ENCODE peak calls at places on chromosomes 6 and 20, in four cellular contexts. I is fibroblast of mammary gland, L is sciatic nerve, A is EL. S is an unnamed sample.

GRCh38 chr6:91600561-91600960 is 1013.7 kb upstream of the MAP3K7 start:
- DNase-seq in I (no peak), L (no peak), A (no peak), S (no peak)

GRCh38 chr6:57242505-57242904 is 20.4 kb upstream of the RAB23 start:
- DNase-seq in A (peak), L (no peak), I (peak), S (no peak)

GRCh38 chr6:148711833-148712653 is 34.8 kb upstream of the UST start:
- DNase-seq in L (no peak), A (peak), I (peak), S (no peak)

GRCh38 chr6:41439524-41440418 is 104.4 kb downstream of the NCR2 start:
- DNase-seq in I (no peak), A (no peak), L (no peak), S (no peak)

GRCh38 chr6:148818939-148819575 is 72.2 kb downstream of the UST start:
- DNase-seq in I (peak), L (no peak), A (peak), S (no peak)

GRCh38 chr20:4153661-4154238 is 138.4 kb upstream of the RNF24 start:
- DNase-seq in A (no peak), L (no peak), I (no peak), S (no peak)

GRCh38 chr6:136609878-136610706 is 59.9 kb upstream of the MAP7 start:
- DNase-seq in A (peak), L (no peak), I (peak), S (no peak)

GRCh38 chr20:44465001-44465560 is 10.6 kb upstream of the TTPAL start:
- DNase-seq in A (no peak), I (no peak), L (no peak), S (no peak)

GRCh38 chr6:5214570-5215052 is 46.1 kb downstream of the LYRM4 start:
- DNase-seq in A (peak), I (peak), L (no peak), S (no peak)

GRCh38 chr20:57760698-57761412 is 51.0 kb upstream of the PMEPA1 start:
- DNase-seq in I (no peak), A (no peak), L (peak), S (no peak)

GRCh38 chr6:145836170-145836569 is 21.6 kb upstream of the FBXO30 start:
- DNase-seq in L (no peak), I (peak), A (peak), S (no peak)

GRCh38 chr6:157648561-157648960 is 174.5 kb upstream of the SNX9 start:
- DNase-seq in I (no peak), L (no peak), A (peak), S (no peak)

GRCh38 chr6:5308066-5308465 is 46.8 kb downstream of the FARS2 start:
- DNase-seq in A (peak), L (no peak), I (peak), S (no peak)

GRCh38 chr20:41133709-41134361 is 3.5 kb upstream of the PLCG1 start:
- DNase-seq in L (no peak), I (peak), A (no peak), S (no peak)

GRCh38 chr6:14621518-14621917 is 503.9 kb downstream of the CD83 start:
- DNase-seq in A (no peak), I (peak), L (no peak), S (no peak)

GRCh38 chr6:2738373-2738979 is 12.2 kb downstream of the MYLK4 start:
- DNase-seq in L (no peak), A (peak), I (peak), S (no peak)

GRCh38 chr20:32965581-32966373 is 38.5 kb downstream of the SUN5 start:
- DNase-seq in A (no peak), I (no peak), L (no peak), S (no peak)

GRCh38 chr6:169243154-169243553 is 10.5 kb downstream of the THBS2 start:
- DNase-seq in L (no peak), I (no peak), A (no peak), S (peak)

GRCh38 chr6:122838060-122838780 is 49.2 kb downstream of the SMPDL3A start:
- DNase-seq in I (peak), L (no peak), A (no peak), S (no peak)

GRCh38 chr20:878511-879307 is 37.4 kb downstream of the ANGPT4 start:
- DNase-seq in I (peak), A (no peak), L (no peak), S (no peak)

GRCh38 chr20:45704969-45705637 is at the start of gene WFDC10B:
- DNase-seq in A (no peak), L (no peak), I (peak), S (no peak)

GRCh38 chr20:35166242-35166830 is 5.5 kb upstream of the PROCR start:
- DNase-seq in I (no peak), L (no peak), A (no peak), S (no peak)

GRCh38 chr20:62733891-62734290 is 25.3 kb downstream of the NTSR1 start:
- DNase-seq in A (no peak), I (no peak), L (peak), S (no peak)

GRCh38 chr20:53751394-53752368 is 158.0 kb upstream of the ZNF217 start:
- DNase-seq in L (no peak), I (no peak), A (peak), S (no peak)

GRCh38 chr6:51398064-51398740 is 579.5 kb downstream of the TFAP2B start:
- DNase-seq in L (no peak), I (no peak), A (no peak), S (no peak)

GRCh38 chr6:408599-409102 is 17.1 kb downstream of the IRF4 start:
- DNase-seq in I (peak), A (peak), L (no peak), S (no peak)

GRCh38 chr6:90107721-90108364 is 188.8 kb downstream of the BACH2 start:
- DNase-seq in I (no peak), L (no peak), A (no peak), S (no peak)

GRCh38 chr6:93787841-93788240 is 368.5 kb upstream of the EPHA7 start:
- DNase-seq in I (peak), L (no peak), A (no peak), S (no peak)

GRCh38 chr6:142014515-142014914 is 118.2 kb upstream of the GJE1 start:
- DNase-seq in I (peak), A (peak), L (no peak), S (no peak)

GRCh38 chr6:43020847-43021246 is 576 bp upstream of the RRP36 start:
- DNase-seq in I (no peak), A (peak), L (no peak), S (no peak)

GRCh38 chr6:2748183-2748582 is 2.5 kb downstream of the MYLK4 start:
- DNase-seq in I (no peak), A (no peak), L (no peak), S (no peak)

GRCh38 chr6:57074383-57074782 is 15.6 kb upstream of the ZNF451 start:
- DNase-seq in I (no peak), L (no peak), A (no peak), S (no peak)

GRCh38 chr20:49656304-49656703 is 57.4 kb downstream of the B4GALT5 start:
- DNase-seq in A (no peak), L (no peak), I (peak), S (no peak)

GRCh38 chr6:170584181-170584953 is at the start of gene PDCD2:
- DNase-seq in L (peak), I (peak), A (peak), S (peak)

GRCh38 chr6:24919404-24919892 is 16.3 kb downstream of the RIPOR2 start:
- DNase-seq in A (no peak), I (no peak), L (no peak), S (no peak)

GRCh38 chr6:116631379-116631990 is 15.2 kb downstream of the RSPH4A start:
- DNase-seq in L (no peak), I (no peak), A (no peak), S (no peak)

GRCh38 chr6:111941686-111942330 is 68.6 kb upstream of the FYN start:
- DNase-seq in L (no peak), A (no peak), I (peak), S (no peak)

GRCh38 chr20:5863040-5863811 is 87.1 kb downstream of the TRMT6 start:
- DNase-seq in I (peak), A (peak), L (no peak), S (peak)

GRCh38 chr20:56328861-56329260 is 29.9 kb upstream of the FAM210B start:
- DNase-seq in L (no peak), A (peak), I (peak), S (no peak)

S was measured in dorsolateral prefrontal cortex.